ENCODE peak calls at places on chromosomes 11 and 22, in eight cellular contexts. X is left lung, J is uterus, E is sigmoid colon, G is dorsolateral prefrontal cortex, F is neural progenitor cell, Z is thyroid gland, Q is breast epithelium. M is an unnamed sample.

GRCh38 chr11:36467913-36468312 is 42.2 kb downstream of the TRAF6 start:
- DNase-seq in X (no peak), J (no peak), E (no peak), G (no peak), F (no peak), Z (no peak), Q (no peak), M (no peak)

GRCh38 chr11:2663915-2664314 is 35.9 kb downstream of the KCNQ1OT1 start:
- DNase-seq in X (no peak), J (no peak), E (no peak), G (no peak), F (no peak), Z (no peak), Q (no peak), M (no peak)

GRCh38 chr22:27210111-27210739 is 552.8 kb downstream of the MIAT start:
- DNase-seq in X (no peak), J (no peak), E (no peak), G (no peak), F (no peak), Z (no peak), Q (no peak), M (no peak)

GRCh38 chr11:62555464-62556092 is 9.0 kb upstream of the AHNAK start:
- DNase-seq in X (peak), J (no peak), E (peak), G (no peak), F (peak), Z (peak), Q (no peak), M (no peak)

GRCh38 chr11:64696045-64696444 is 27.0 kb downstream of the NRXN2 start:
- DNase-seq in X (no peak), J (no peak), E (no peak), G (no peak), F (no peak), Z (no peak), Q (no peak), M (no peak)

GRCh38 chr11:2787816-2788750 is 88.3 kb upstream of the KCNQ1OT1 start:
- DNase-seq in X (peak), J (no peak), E (peak), G (no peak), F (peak), Z (peak), Q (peak), M (no peak)

GRCh38 chr22:50270302-50271010 is at the start of gene MAPK11:
- DNase-seq in X (peak), J (peak), E (no peak), G (no peak), F (peak), Z (peak), Q (peak), M (no peak)

GRCh38 chr22:44523981-44524759 is 26.1 kb upstream of the RTL6 start:
- DNase-seq in X (no peak), J (peak), E (peak), G (no peak), F (no peak), Z (no peak), Q (peak), M (no peak)

GRCh38 chr11:125073616-125074483 is 10.7 kb downstream of the SLC37A2 start:
- DNase-seq in X (no peak), J (no peak), E (no peak), G (no peak), F (no peak), Z (no peak), Q (no peak), M (no peak)

GRCh38 chr11:69888671-69889076 is 69.5 kb upstream of the FGF3 start:
- DNase-seq in X (no peak), J (peak), E (no peak), G (no peak), F (peak), Z (peak), Q (peak), M (peak)

GRCh38 chr11:77276271-77276670 is 25.2 kb downstream of the GDPD4 start:
- DNase-seq in X (no peak), J (no peak), E (no peak), G (no peak), F (no peak), Z (no peak), Q (no peak), M (no peak)

DNA sequence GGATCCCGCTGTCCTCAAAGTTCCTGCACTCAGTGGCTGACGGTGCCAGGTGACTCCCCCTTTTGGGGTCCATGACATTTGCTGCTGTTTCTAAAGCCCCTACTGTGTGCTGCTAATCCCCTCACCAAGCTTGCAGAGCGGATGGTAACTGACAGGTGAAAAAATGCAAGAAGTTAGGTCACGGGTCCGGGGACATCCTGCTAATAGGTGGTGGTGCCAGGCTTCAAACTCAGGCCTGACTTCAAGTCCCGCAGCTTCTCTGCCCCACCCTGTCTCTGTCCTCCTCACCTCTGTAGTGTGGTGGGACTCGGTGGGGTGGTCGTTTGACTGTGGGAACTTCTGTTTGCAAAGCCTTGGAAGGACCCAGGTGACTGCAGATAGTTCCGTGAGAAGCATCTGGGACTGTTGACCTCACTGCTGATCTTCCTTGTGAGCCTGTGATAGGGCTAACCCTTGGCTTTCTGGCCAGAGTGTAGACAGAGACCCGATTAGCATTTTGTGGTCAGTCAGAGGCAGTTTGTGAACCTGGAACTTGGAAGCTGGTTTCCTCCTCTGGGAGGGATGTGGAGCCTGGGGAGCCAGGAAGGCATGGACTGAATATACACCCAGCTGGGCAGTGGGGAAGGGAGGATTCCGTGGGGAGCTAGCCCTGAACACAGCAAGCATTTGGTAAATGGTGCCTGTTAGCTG is 115.4 kb upstream of the OR4B1 start:
- DNase-seq in X (no peak), J (no peak), E (no peak), G (no peak), F (no peak), Z (no peak), Q (no peak), M (no peak)
- H3K27ac ChIP-seq in X (no peak), J (no peak), E (no peak), G (peak), F (no peak), Z (no peak), Q (peak), M (peak)

GRCh38 chr11:3914807-3915206 is 59.3 kb downstream of the STIM1 start:
- DNase-seq in X (no peak), J (no peak), E (no peak), G (no peak), F (no peak), Z (no peak), Q (no peak), M (no peak)

GRCh38 chr11:3909901-3910300 is 54.4 kb downstream of the STIM1 start:
- DNase-seq in X (no peak), J (no peak), E (no peak), G (no peak), F (no peak), Z (no peak), Q (no peak), M (no peak)

GRCh38 chr11:3907590-3907989 is 52.1 kb downstream of the STIM1 start:
- DNase-seq in X (no peak), J (no peak), E (no peak), G (no peak), F (no peak), Z (no peak), Q (no peak), M (no peak)

GRCh38 chr11:3913921-3914320 is 58.5 kb downstream of the STIM1 start:
- DNase-seq in X (no peak), J (no peak), E (no peak), G (no peak), F (no peak), Z (no peak), Q (no peak), M (no peak)

GRCh38 chr11:3911908-3912505 is 56.5 kb downstream of the STIM1 start:
- DNase-seq in X (no peak), J (no peak), E (no peak), G (no peak), F (no peak), Z (no peak), Q (no peak), M (no peak)
- H3K27ac ChIP-seq in X (no peak), J (no peak), E (no peak), G (no peak), F (no peak), Z (no peak), Q (no peak), M (no peak)

GRCh38 chr11:10397226-10397987 is 57.7 kb upstream of the AMPD3 start:
- DNase-seq in X (no peak), J (no peak), E (no peak), G (no peak), F (no peak), Z (no peak), Q (no peak), M (no peak)

GRCh38 chr11:10395196-10395897 is 59.7 kb upstream of the AMPD3 start:
- DNase-seq in X (no peak), J (no peak), E (no peak), G (no peak), F (no peak), Z (no peak), Q (no peak), M (no peak)

GRCh38 chr11:10396771-10397170 is 58.3 kb upstream of the AMPD3 start:
- DNase-seq in X (no peak), J (no peak), E (no peak), G (no peak), F (no peak), Z (no peak), Q (no peak), M (no peak)

GRCh38 chr11:10392680-10393079 is 62.4 kb upstream of the AMPD3 start:
- DNase-seq in X (no peak), J (no peak), E (no peak), G (no peak), F (no peak), Z (no peak), Q (no peak), M (no peak)

GRCh38 chr11:10394229-10395100 is 60.6 kb upstream of the AMPD3 start:
- DNase-seq in X (no peak), J (no peak), E (no peak), G (no peak), F (no peak), Z (no peak), Q (no peak), M (no peak)
- H3K27ac ChIP-seq in X (no peak), J (no peak), E (no peak), G (no peak), F (no peak), Z (no peak), Q (no peak), M (no peak)

GRCh38 chr11:76232026-76232665 is 25.8 kb upstream of the WNT11 start:
- DNase-seq in X (no peak), J (no peak), E (no peak), G (no peak), F (no peak), Z (no peak), Q (no peak), M (no peak)

GRCh38 chr11:76233196-76233921 is 27.1 kb upstream of the WNT11 start:
- DNase-seq in X (no peak), J (no peak), E (no peak), G (no peak), F (no peak), Z (no peak), Q (no peak), M (no peak)

GRCh38 chr11:76234704-76235232 is 28.5 kb upstream of the WNT11 start:
- DNase-seq in X (peak), J (peak), E (peak), G (peak), F (no peak), Z (peak), Q (no peak), M (peak)

GRCh38 chr11:76235233-76236091 is 29.2 kb upstream of the WNT11 start:
- DNase-seq in X (peak), J (peak), E (peak), G (peak), F (peak), Z (peak), Q (peak), M (peak)

GRCh38 chr11:76233936-76234703 is 27.8 kb upstream of the WNT11 start:
- DNase-seq in X (peak), J (peak), E (peak), G (peak), F (peak), Z (peak), Q (no peak), M (peak)
- H3K27ac ChIP-seq in X (peak), J (peak), E (peak), G (peak), F (no peak), Z (peak), Q (peak), M (peak)

DNA sequence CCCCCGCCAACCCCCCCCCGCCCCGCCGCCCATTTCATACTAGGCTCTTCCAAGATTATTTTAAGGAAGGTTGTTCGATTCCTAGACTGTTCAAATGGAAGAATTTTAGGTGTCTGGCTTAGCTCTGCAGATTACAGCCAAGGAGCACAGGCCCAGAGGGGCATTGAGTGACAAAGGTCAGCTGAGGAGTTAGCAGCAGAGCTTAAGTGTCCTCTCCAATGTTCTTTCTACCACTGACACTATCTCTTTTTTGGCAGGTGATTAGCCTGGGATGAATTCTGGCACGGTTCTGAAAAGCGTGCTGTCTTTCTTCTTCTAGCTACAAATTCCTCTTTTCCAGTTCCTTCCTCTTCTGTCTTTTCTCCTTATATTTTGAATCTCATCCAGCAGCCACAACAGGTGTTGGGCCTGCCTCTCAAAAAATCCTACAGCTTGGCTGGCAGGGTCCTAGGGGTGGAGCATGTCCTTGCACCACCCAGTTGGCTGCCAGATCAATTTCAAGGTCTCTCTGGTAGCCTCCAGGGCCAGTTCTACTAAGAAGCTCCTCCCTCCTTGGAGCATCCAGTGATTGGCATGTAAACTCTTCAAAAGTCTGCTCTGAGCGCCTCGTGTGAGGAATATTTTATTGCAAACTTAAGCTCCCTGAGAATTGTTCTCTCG is 23.0 kb downstream of the KCNE3 start:
- DNase-seq in X (no peak), J (no peak), E (no peak), G (no peak), F (no peak), Z (peak), Q (no peak), M (no peak)
- H3K27ac ChIP-seq in X (no peak), J (peak), E (no peak), G (peak), F (no peak), Z (no peak), Q (no peak), M (no peak)

DNA sequence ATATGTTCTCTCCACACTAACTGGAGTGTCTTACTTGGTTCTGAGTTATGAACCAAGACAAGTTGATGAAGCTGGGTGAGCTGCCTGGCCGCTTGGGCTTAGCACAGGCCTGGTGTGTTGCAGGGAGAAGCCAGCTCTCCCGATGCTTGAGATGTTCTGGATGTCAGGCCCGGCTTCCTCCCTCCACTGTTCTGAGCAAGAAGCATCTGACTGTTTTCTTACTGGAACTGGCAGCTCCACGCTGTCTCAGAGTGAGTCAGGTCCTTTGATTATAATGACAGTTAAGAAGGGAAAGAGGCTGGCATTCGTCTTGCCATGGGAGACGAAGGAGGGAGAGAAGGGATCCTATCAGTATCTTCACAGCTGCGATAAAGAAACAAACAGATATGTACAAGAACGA is 46.5 kb upstream of the CRTAM start:
- DNase-seq in X (no peak), J (no peak), E (no peak), G (no peak), F (no peak), Z (no peak), Q (no peak), M (no peak)
- H3K27ac ChIP-seq in X (no peak), J (no peak), E (no peak), G (peak), F (no peak), Z (no peak), Q (no peak), M (no peak)

M was measured in substantia nigra.